ENCODE peak calls at places on chromosomes 13 and 19, in seven cellular contexts. One of them, this sample, is unnamed. For H3K4me1, the result is how much of the 10 kb centered on the place peaks cover.

GRCh38 chr13:108178105-108178504 is 37.2 kb downstream of the LIG4 start:
- DNase-seq in tibial artery: no peak
- DNase-seq in CD8-positive, alpha-beta memory T cell: no peak
- DNase-seq in left ventricle myocardium inferior: no peak
- DNase-seq in mesendoderm: no peak
- DNase-seq in Karpas-422: no peak
- DNase-seq in cardiac muscle cell: no peak
- DNase-seq in this sample: no peak

GRCh38 chr13:37443538-37443937 is 155.0 kb downstream of the POSTN start:
- DNase-seq in Karpas-422: no peak
- DNase-seq in tibial artery: no peak
- DNase-seq in mesendoderm: no peak
- DNase-seq in CD8-positive, alpha-beta memory T cell: no peak
- DNase-seq in cardiac muscle cell: no peak
- DNase-seq in left ventricle myocardium inferior: no peak
- DNase-seq in this sample: no peak

GRCh38 chr13:99760456-99760855 is 211.1 kb downstream of the ZIC5 start:
- DNase-seq in cardiac muscle cell: no peak
- DNase-seq in mesendoderm: no peak
- DNase-seq in CD8-positive, alpha-beta memory T cell: no peak
- DNase-seq in tibial artery: no peak
- DNase-seq in Karpas-422: no peak
- DNase-seq in left ventricle myocardium inferior: no peak
- DNase-seq in this sample: no peak

GRCh38 chr19:57773488-57773887 is 4.0 kb downstream of the ZNF586 start:
- DNase-seq in mesendoderm: no peak
- DNase-seq in tibial artery: no peak
- DNase-seq in Karpas-422: no peak
- DNase-seq in cardiac muscle cell: no peak
- DNase-seq in CD8-positive, alpha-beta memory T cell: no peak
- DNase-seq in left ventricle myocardium inferior: no peak
- DNase-seq in this sample: no peak

GRCh38 chr19:56080669-56081401 is 40.3 kb downstream of the ZNF787 start:
- DNase-seq in tibial artery: peak
- DNase-seq in left ventricle myocardium inferior: peak
- DNase-seq in mesendoderm: peak
- DNase-seq in cardiac muscle cell: peak
- DNase-seq in Karpas-422: peak
- DNase-seq in CD8-positive, alpha-beta memory T cell: peak
- DNase-seq in this sample: peak

GRCh38 chr19:49832556-49832955 is 14.5 kb downstream of the MED25 start:
- DNase-seq in CD8-positive, alpha-beta memory T cell: no peak
- DNase-seq in Karpas-422: no peak
- DNase-seq in left ventricle myocardium inferior: no peak
- DNase-seq in mesendoderm: no peak
- DNase-seq in cardiac muscle cell: no peak
- DNase-seq in tibial artery: no peak
- DNase-seq in this sample: no peak

GRCh38 chr13:39282400-39282972 is 244.2 kb downstream of the NHLRC3 start:
- DNase-seq in tibial artery: no peak
- DNase-seq in cardiac muscle cell: no peak
- DNase-seq in mesendoderm: no peak
- DNase-seq in left ventricle myocardium inferior: no peak
- DNase-seq in CD8-positive, alpha-beta memory T cell: no peak
- DNase-seq in Karpas-422: no peak
- DNase-seq in this sample: no peak

GRCh38 chr13:91576590-91576989 is 178.2 kb downstream of the GPC5 start:
- DNase-seq in left ventricle myocardium inferior: no peak
- DNase-seq in Karpas-422: peak
- DNase-seq in mesendoderm: peak
- DNase-seq in cardiac muscle cell: peak
- DNase-seq in tibial artery: no peak
- DNase-seq in CD8-positive, alpha-beta memory T cell: no peak
- DNase-seq in this sample: no peak

GRCh38 chr13:30796833-30797601 is 61.7 kb downstream of the ALOX5AP start:
- DNase-seq in tibial artery: no peak
- DNase-seq in Karpas-422: no peak
- DNase-seq in left ventricle myocardium inferior: no peak
- DNase-seq in mesendoderm: peak
- DNase-seq in cardiac muscle cell: no peak
- DNase-seq in CD8-positive, alpha-beta memory T cell: no peak
- DNase-seq in this sample: no peak

GRCh38 chr13:23639672-23640275 is 69.6 kb downstream of the TNFRSF19 start:
- DNase-seq in tibial artery: no peak
- DNase-seq in Karpas-422: no peak
- DNase-seq in cardiac muscle cell: no peak
- DNase-seq in left ventricle myocardium inferior: no peak
- DNase-seq in mesendoderm: no peak
- DNase-seq in CD8-positive, alpha-beta memory T cell: no peak
- DNase-seq in this sample: no peak

GRCh38 chr13:30142502-30143211 is 164.7 kb downstream of the KATNAL1 start:
- DNase-seq in cardiac muscle cell: no peak
- DNase-seq in tibial artery: no peak
- DNase-seq in Karpas-422: no peak
- DNase-seq in mesendoderm: peak
- DNase-seq in CD8-positive, alpha-beta memory T cell: no peak
- DNase-seq in left ventricle myocardium inferior: no peak
- DNase-seq in this sample: no peak

GRCh38 chr13:31880849-31881494 is 141.6 kb downstream of the RXFP2 start:
- DNase-seq in cardiac muscle cell: no peak
- DNase-seq in tibial artery: no peak
- DNase-seq in CD8-positive, alpha-beta memory T cell: no peak
- DNase-seq in left ventricle myocardium inferior: no peak
- DNase-seq in mesendoderm: no peak
- DNase-seq in Karpas-422: no peak
- DNase-seq in this sample: no peak

GRCh38 chr19:16876904-16877361 is 11.9 kb upstream of the F2RL3 start:
- DNase-seq in CD8-positive, alpha-beta memory T cell: no peak
- DNase-seq in left ventricle myocardium inferior: no peak
- DNase-seq in mesendoderm: no peak
- DNase-seq in Karpas-422: no peak
- DNase-seq in cardiac muscle cell: no peak
- DNase-seq in tibial artery: no peak
- DNase-seq in this sample: peak

GRCh38 chr13:76836311-76836710 is 49.9 kb downstream of the KCTD12 start:
- DNase-seq in mesendoderm: no peak
- DNase-seq in cardiac muscle cell: no peak
- DNase-seq in left ventricle myocardium inferior: no peak
- DNase-seq in tibial artery: no peak
- DNase-seq in CD8-positive, alpha-beta memory T cell: no peak
- DNase-seq in Karpas-422: no peak
- DNase-seq in this sample: no peak

GRCh38 chr13:50119593-50119992 is 104.3 kb downstream of the KCNRG start:
- DNase-seq in mesendoderm: no peak
- DNase-seq in Karpas-422: no peak
- DNase-seq in cardiac muscle cell: peak
- DNase-seq in CD8-positive, alpha-beta memory T cell: no peak
- DNase-seq in left ventricle myocardium inferior: no peak
- DNase-seq in tibial artery: no peak
- DNase-seq in this sample: no peak

GRCh38 chr13:45859682-45860081 is 8.1 kb upstream of the SIAH3 start:
- DNase-seq in CD8-positive, alpha-beta memory T cell: no peak
- DNase-seq in mesendoderm: peak
- DNase-seq in cardiac muscle cell: peak
- DNase-seq in tibial artery: no peak
- DNase-seq in Karpas-422: no peak
- DNase-seq in left ventricle myocardium inferior: no peak
- DNase-seq in this sample: no peak

GRCh38 chr13:46278474-46278873 is 66.7 kb downstream of the LRRC63 start:
- DNase-seq in mesendoderm: peak
- DNase-seq in left ventricle myocardium inferior: no peak
- DNase-seq in CD8-positive, alpha-beta memory T cell: no peak
- DNase-seq in Karpas-422: no peak
- DNase-seq in cardiac muscle cell: peak
- DNase-seq in tibial artery: no peak
- DNase-seq in this sample: no peak

GRCh38 chr19:3402631-3403443 is 36.5 kb downstream of the NFIC start:
- DNase-seq in cardiac muscle cell: no peak
- DNase-seq in CD8-positive, alpha-beta memory T cell: no peak
- DNase-seq in Karpas-422: no peak
- DNase-seq in mesendoderm: no peak
- DNase-seq in tibial artery: no peak
- DNase-seq in left ventricle myocardium inferior: no peak
- DNase-seq in this sample: no peak

GRCh38 chr19:55112246-55112780 is 5.1 kb downstream of the PPP1R12C start:
- DNase-seq in cardiac muscle cell: no peak
- DNase-seq in CD8-positive, alpha-beta memory T cell: no peak
- DNase-seq in left ventricle myocardium inferior: no peak
- DNase-seq in tibial artery: no peak
- DNase-seq in mesendoderm: no peak
- DNase-seq in Karpas-422: no peak
- DNase-seq in this sample: no peak

GRCh38 chr19:55259540-55260210 is 858 bp upstream of the PPP6R1 start:
- DNase-seq in left ventricle myocardium inferior: no peak
- DNase-seq in cardiac muscle cell: no peak
- DNase-seq in CD8-positive, alpha-beta memory T cell: no peak
- DNase-seq in mesendoderm: peak
- DNase-seq in tibial artery: no peak
- DNase-seq in Karpas-422: peak
- DNase-seq in this sample: no peak

GRCh38 chr19:35040826-35041547 is 534 bp upstream of the HPN start:
- DNase-seq in left ventricle myocardium inferior: peak
- DNase-seq in mesendoderm: peak
- DNase-seq in tibial artery: peak
- DNase-seq in cardiac muscle cell: peak
- DNase-seq in CD8-positive, alpha-beta memory T cell: no peak
- DNase-seq in Karpas-422: no peak
- DNase-seq in this sample: peak

GRCh38 chr19:40284251-40284500 is 969 bp downstream of the AKT2 start:
- DNase-seq in tibial artery: no peak
- DNase-seq in left ventricle myocardium inferior: no peak
- DNase-seq in Karpas-422: no peak
- DNase-seq in cardiac muscle cell: peak
- DNase-seq in CD8-positive, alpha-beta memory T cell: no peak
- DNase-seq in mesendoderm: no peak
- DNase-seq in this sample: no peak

GRCh38 chr19:40284501-40285352 is at the start of gene AKT2:
- DNase-seq in Karpas-422: peak
- DNase-seq in cardiac muscle cell: peak
- DNase-seq in left ventricle myocardium inferior: peak
- DNase-seq in CD8-positive, alpha-beta memory T cell: peak
- DNase-seq in mesendoderm: peak
- DNase-seq in tibial artery: peak
- DNase-seq in this sample: no peak

GRCh38 chr19:40282209-40282580 is 3.0 kb downstream of the AKT2 start:
- DNase-seq in cardiac muscle cell: no peak
- DNase-seq in mesendoderm: no peak
- DNase-seq in CD8-positive, alpha-beta memory T cell: no peak
- DNase-seq in tibial artery: no peak
- DNase-seq in Karpas-422: no peak
- DNase-seq in left ventricle myocardium inferior: no peak
- DNase-seq in this sample: no peak

GRCh38 chr19:40282920-40283319 is 2.2 kb downstream of the AKT2 start:
- DNase-seq in tibial artery: no peak
- DNase-seq in left ventricle myocardium inferior: no peak
- DNase-seq in cardiac muscle cell: no peak
- DNase-seq in Karpas-422: no peak
- DNase-seq in CD8-positive, alpha-beta memory T cell: no peak
- DNase-seq in mesendoderm: no peak
- DNase-seq in this sample: no peak

GRCh38 chr19:40283414-40284250 is 1.5 kb downstream of the AKT2 start:
- DNase-seq in left ventricle myocardium inferior: no peak
- DNase-seq in tibial artery: no peak
- DNase-seq in mesendoderm: no peak
- DNase-seq in CD8-positive, alpha-beta memory T cell: no peak
- DNase-seq in Karpas-422: no peak
- DNase-seq in cardiac muscle cell: no peak
- DNase-seq in this sample: no peak
- H3K4me1 ChIP-seq in left ventricle myocardium inferior: half or more
- H3K4me1 ChIP-seq in tibial artery: half or more
- H3K4me1 ChIP-seq in mesendoderm: under half
- H3K4me1 ChIP-seq in CD8-positive, alpha-beta memory T cell: half or more
- H3K4me1 ChIP-seq in Karpas-422: half or more
- H3K4me1 ChIP-seq in cardiac muscle cell: under half
- H3K4me1 ChIP-seq in this sample: under half

DNA sequence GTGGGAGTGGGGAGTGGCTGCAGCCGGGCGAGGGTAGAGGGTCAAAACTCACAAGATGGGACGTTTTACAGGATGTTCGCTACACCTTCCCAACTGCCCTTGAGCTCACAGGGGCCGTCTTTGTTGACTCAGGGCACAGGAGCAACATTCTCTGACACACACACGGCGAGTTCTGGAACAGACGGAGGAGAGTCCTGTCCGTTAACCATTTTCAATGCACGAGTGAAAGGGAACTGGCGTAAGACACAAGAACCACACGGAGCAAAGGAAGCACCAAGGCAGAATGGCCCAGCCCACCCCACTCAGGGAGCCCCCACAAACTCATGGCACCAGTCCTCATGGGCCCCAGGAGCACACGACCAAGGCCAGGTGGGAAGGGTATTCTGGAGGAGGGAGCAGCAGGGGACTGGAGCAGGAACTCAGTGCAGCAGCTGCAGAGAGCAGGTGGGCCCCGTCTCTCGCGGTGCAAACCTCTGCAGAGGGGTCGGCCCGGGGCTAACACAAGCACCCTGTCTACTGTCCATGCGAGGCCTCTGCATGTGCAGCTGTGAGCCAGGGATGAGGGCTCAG is 37.9 kb upstream of the ISYNA1 start:
- DNase-seq in left ventricle myocardium inferior: no peak
- DNase-seq in tibial artery: no peak
- DNase-seq in mesendoderm: no peak
- DNase-seq in CD8-positive, alpha-beta memory T cell: no peak
- DNase-seq in cardiac muscle cell: no peak
- DNase-seq in Karpas-422: no peak
- DNase-seq in this sample: no peak
- H3K27ac ChIP-seq in left ventricle myocardium inferior: no peak
- H3K27ac ChIP-seq in tibial artery: no peak
- H3K27ac ChIP-seq in mesendoderm: no peak
- H3K27ac ChIP-seq in CD8-positive, alpha-beta memory T cell: peak
- H3K27ac ChIP-seq in cardiac muscle cell: no peak
- H3K27ac ChIP-seq in Karpas-422: no peak
- H3K27ac ChIP-seq in this sample: no peak

DNA sequence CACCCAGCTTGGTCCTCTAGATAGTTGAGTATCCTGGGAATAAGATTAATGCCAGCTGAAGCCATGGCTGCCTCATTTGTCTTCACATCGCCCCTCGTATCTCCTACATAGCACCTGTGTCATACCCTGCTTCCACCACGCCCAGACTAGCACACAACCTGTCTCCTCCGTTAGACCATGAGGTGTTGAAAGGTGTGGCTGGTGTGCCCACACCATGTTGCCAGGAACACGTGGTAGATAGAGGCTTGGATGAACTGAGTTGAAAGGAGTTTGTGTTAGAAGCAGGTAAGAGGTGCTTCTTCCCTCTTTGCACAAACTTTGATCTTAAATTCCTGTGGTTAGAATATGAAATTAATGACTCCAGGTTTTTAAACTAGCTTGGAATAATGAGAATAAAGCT is 40.1 kb downstream of the RGCC start:
- DNase-seq in tibial artery: no peak
- DNase-seq in mesendoderm: no peak
- DNase-seq in left ventricle myocardium inferior: no peak
- DNase-seq in cardiac muscle cell: no peak
- DNase-seq in Karpas-422: no peak
- DNase-seq in CD8-positive, alpha-beta memory T cell: no peak
- DNase-seq in this sample: no peak
- H3K4me1 ChIP-seq in tibial artery: half or more
- H3K4me1 ChIP-seq in mesendoderm: under half
- H3K4me1 ChIP-seq in left ventricle myocardium inferior: under half
- H3K4me1 ChIP-seq in cardiac muscle cell: under half
- H3K4me1 ChIP-seq in Karpas-422: under half
- H3K4me1 ChIP-seq in CD8-positive, alpha-beta memory T cell: half or more
- H3K4me1 ChIP-seq in this sample: under half

GRCh38 chr13:112098699-112099098 is 31.8 kb downstream of the SOX1 start:
- DNase-seq in Karpas-422: no peak
- DNase-seq in left ventricle myocardium inferior: no peak
- DNase-seq in mesendoderm: no peak
- DNase-seq in tibial artery: no peak
- DNase-seq in cardiac muscle cell: no peak
- DNase-seq in CD8-positive, alpha-beta memory T cell: no peak
- DNase-seq in this sample: no peak
- H3K27ac ChIP-seq in Karpas-422: no peak
- H3K27ac ChIP-seq in left ventricle myocardium inferior: no peak
- H3K27ac ChIP-seq in mesendoderm: no peak
- H3K27ac ChIP-seq in tibial artery: no peak
- H3K27ac ChIP-seq in cardiac muscle cell: no peak
- H3K27ac ChIP-seq in CD8-positive, alpha-beta memory T cell: no peak
- H3K27ac ChIP-seq in this sample: no peak